ENCODE peak calls at places on chromosome 1, in five cellular contexts. D, K, L, V and X are unnamed samples.

GRCh38 chr1:27427329-27427728 is 34.9 kb downstream of the GPR3 start:
- DNase-seq in D (no peak), L (no peak), K (no peak), V (no peak), X (no peak)

GRCh38 chr1:3611170-3612019 is at the start of gene MEGF6:
- DNase-seq in L (peak), V (peak), K (no peak), D (peak), X (peak)

GRCh38 chr1:24986372-24986979 is 56.4 kb upstream of the RUNX3 start:
- DNase-seq in K (no peak), V (no peak), D (no peak), L (no peak), X (no peak)

GRCh38 chr1:40982721-40983120 is 3.2 kb downstream of the CTPS1 start:
- DNase-seq in K (no peak), V (no peak), D (no peak), L (no peak), X (no peak)

GRCh38 chr1:206985162-206985749 is 15.0 kb upstream of the FCAMR start:
- DNase-seq in V (no peak), D (no peak), L (no peak), K (no peak), X (no peak)

GRCh38 chr1:6261615-6261995 is 707 bp upstream of the GPR153 start:
- DNase-seq in K (no peak), L (no peak), V (peak), D (no peak), X (no peak)

GRCh38 chr1:156458181-156458503 is 42.4 kb downstream of the MEF2D start:
- DNase-seq in K (no peak), V (no peak), D (no peak), L (no peak), X (no peak)

GRCh38 chr1:236748471-236748870 is 46.6 kb upstream of the MTR start:
- DNase-seq in D (no peak), V (no peak), L (peak), K (no peak), X (no peak)

GRCh38 chr1:33363470-33363861 is 42.6 kb upstream of the A3GALT2 start:
- DNase-seq in D (no peak), V (no peak), K (no peak), L (no peak), X (no peak)

GRCh38 chr1:172638885-172639831 is 19.7 kb upstream of the FASLG start:
- DNase-seq in L (peak), K (peak), D (peak), V (no peak), X (no peak)

GRCh38 chr1:216750031-216750627 is 26.9 kb upstream of the ESRRG start:
- DNase-seq in K (no peak), D (no peak), V (peak), L (peak), X (peak)

GRCh38 chr1:54697896-54698295 is 17.8 kb upstream of the TTC4 start:
- DNase-seq in V (no peak), K (no peak), D (no peak), L (no peak), X (no peak)

GRCh38 chr1:162498442-162498785 is 796 bp downstream of the UHMK1 start:
- DNase-seq in K (no peak), L (no peak), D (no peak), V (no peak), X (no peak)

GRCh38 chr1:49197081-49197480 is 420.4 kb upstream of the BEND5 start:
- DNase-seq in D (no peak), K (no peak), V (no peak), L (no peak), X (no peak)

GRCh38 chr1:57258616-57259330 is 165.1 kb downstream of the DAB1 start:
- DNase-seq in L (no peak), D (no peak), K (no peak), V (no peak), X (no peak)

GRCh38 chr1:200042119-200042436 is 14.6 kb downstream of the NR5A2 start:
- DNase-seq in L (no peak), K (no peak), V (no peak), D (no peak), X (no peak)